ENCODE peak calls at places on chromosome 16, in eight cellular contexts. K, Q, C, Y, N, D, V and O are unnamed samples.

GRCh38 chr16:89460556-89460955 is 29.8 kb downstream of the ANKRD11 start:
- DNase-seq in K (no peak), Q (no peak), C (no peak), Y (no peak), N (no peak), D (no peak), V (no peak), O (no peak)

GRCh38 chr16:48075398-48075797 is 80.4 kb downstream of the ABCC12 start:
- DNase-seq in K (no peak), Q (peak), C (no peak), Y (no peak), N (no peak), D (no peak), V (peak), O (peak)

GRCh38 chr16:87458424-87458915 is 34.4 kb downstream of the ZCCHC14 start:
- DNase-seq in K (no peak), Q (no peak), C (no peak), Y (no peak), N (no peak), D (no peak), V (peak), O (no peak)

GRCh38 chr16:64872101-64872500 is 249.8 kb downstream of the CDH11 start:
- DNase-seq in K (no peak), Q (no peak), C (no peak), Y (no peak), N (no peak), D (no peak), V (no peak), O (no peak)

GRCh38 chr16:76278976-76279375 is 1.8 kb downstream of the CNTNAP4 start:
- DNase-seq in K (no peak), Q (peak), C (no peak), Y (no peak), N (peak), D (peak), V (peak), O (peak)

GRCh38 chr16:90046971-90047713 is 27.9 kb upstream of the DBNDD1 start:
- DNase-seq in K (no peak), Q (peak), C (no peak), Y (no peak), N (no peak), D (no peak), V (peak), O (peak)

GRCh38 chr16:20747030-20747816 is 5.6 kb upstream of the THUMPD1 start:
- DNase-seq in K (no peak), Q (no peak), C (no peak), Y (peak), N (peak), D (no peak), V (no peak), O (no peak)

GRCh38 chr16:89031715-89032659 is 55.0 kb upstream of the CBFA2T3 start:
- DNase-seq in K (no peak), Q (no peak), C (peak), Y (no peak), N (no peak), D (no peak), V (no peak), O (no peak)

GRCh38 chr16:46629331-46629843 is 8.2 kb upstream of the SHCBP1 start:
- DNase-seq in K (no peak), Q (peak), C (no peak), Y (peak), N (peak), D (peak), V (peak), O (peak)

GRCh38 chr16:12771341-12771798 is 32.3 kb downstream of the CPPED1 start:
- DNase-seq in K (no peak), Q (no peak), C (no peak), Y (no peak), N (no peak), D (peak), V (no peak), O (no peak)

GRCh38 chr16:642189-643049 is 791 bp downstream of the MCRIP2 start:
- DNase-seq in K (no peak), Q (no peak), C (no peak), Y (no peak), N (peak), D (no peak), V (peak), O (peak)

GRCh38 chr16:2009791-2010510 is at the start of gene ZNF598:
- DNase-seq in K (peak), Q (peak), C (peak), Y (peak), N (peak), D (peak), V (peak), O (peak)

GRCh38 chr16:1877089-1877488 is 5.1 kb upstream of the MEIOB start:
- DNase-seq in K (no peak), Q (no peak), C (no peak), Y (no peak), N (no peak), D (no peak), V (no peak), O (no peak)

GRCh38 chr16:11004957-11005610 is 60.7 kb downstream of the CLEC16A start:
- DNase-seq in K (no peak), Q (peak), C (no peak), Y (no peak), N (no peak), D (peak), V (no peak), O (peak)
- H3K9ac ChIP-seq in K (no peak), Q (no peak), C (no peak), Y (no peak), N (no peak), D (peak), V (peak), O (peak)

GRCh38 chr16:72999541-73000019 is 48.3 kb downstream of the ZFHX3 start:
- DNase-seq in K (no peak), Q (no peak), C (no peak), Y (no peak), N (no peak), D (peak), V (no peak), O (no peak)
- H3K4me3 ChIP-seq in K (no peak), Q (no peak), C (no peak), Y (no peak), N (no peak), D (no peak), V (peak), O (peak)

GRCh38 chr16:14501331-14502255 is 128.5 kb downstream of the PARN start:
- DNase-seq in K (no peak), Q (peak), C (no peak), Y (peak), N (peak), D (peak), V (peak), O (peak)
- H3K9ac ChIP-seq in K (no peak), Q (no peak), C (no peak), Y (peak), N (no peak), D (peak), V (peak), O (peak)

DNA sequence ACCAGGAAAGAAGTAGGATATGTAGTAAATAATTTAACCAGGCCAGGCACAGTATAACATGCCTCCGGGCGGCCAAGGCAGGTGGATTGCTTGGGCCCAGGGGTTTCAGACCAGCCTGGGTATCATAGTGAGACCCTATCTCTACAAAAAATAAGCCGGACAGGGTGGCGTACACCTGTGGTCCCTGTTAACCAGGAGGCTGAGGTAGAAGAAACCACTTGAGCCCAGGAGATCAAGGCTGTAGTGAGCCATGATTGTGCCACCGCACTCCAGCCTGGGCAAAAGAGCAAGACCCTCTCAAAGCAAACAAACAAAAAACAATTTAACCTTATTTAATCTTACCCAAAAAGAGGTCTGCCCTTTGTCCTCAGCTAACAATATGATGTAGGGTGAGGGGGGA is 3.5 kb downstream of the ZDHHC7 start:
- DNase-seq in K (no peak), Q (no peak), C (no peak), Y (no peak), N (no peak), D (no peak), V (no peak), O (no peak)
- H3K4me3 ChIP-seq in K (no peak), Q (no peak), C (no peak), Y (no peak), N (no peak), D (no peak), V (no peak), O (no peak)

DNA sequence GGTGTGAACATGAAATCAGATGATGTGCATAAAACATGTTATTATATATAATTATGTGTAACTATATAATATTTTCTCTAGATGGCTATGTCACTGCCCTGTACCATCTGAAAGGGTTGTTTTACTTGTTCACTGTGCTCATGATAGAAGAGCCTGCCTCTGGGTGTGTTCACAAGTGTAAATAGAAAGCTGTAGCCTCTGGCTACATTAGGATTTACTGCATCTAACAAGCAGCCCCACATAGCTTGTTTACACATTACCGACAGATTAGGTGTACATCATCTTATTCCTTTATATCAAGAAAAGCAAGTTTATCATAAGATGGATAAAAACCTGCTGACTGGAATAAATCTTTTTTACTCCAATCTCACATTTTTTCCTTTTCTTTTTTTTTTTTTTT is 46.1 kb downstream of the CHD9 start:
- DNase-seq in K (no peak), Q (no peak), C (no peak), Y (no peak), N (no peak), D (no peak), V (no peak), O (no peak)
- H3K9ac ChIP-seq in K (no peak), Q (no peak), C (no peak), Y (no peak), N (no peak), D (no peak), V (no peak), O (peak)